ENCODE peak calls at places on chromosomes 11 and 22, in eight cellular contexts. X is colonic mucosa, Y is thoracic aorta, M is esophagus muscularis mucosa, Z is endodermal cell, R is cardiac fibroblast, V is neural progenitor cell, E is bronchial epithelial cell. A is an unnamed sample.

GRCh38 chr22:44664149-44664548 is 37.9 kb upstream of the PRR5 start:
- DNase-seq in X (peak), V (no peak), E (no peak), R (no peak), Z (no peak), Y (no peak), M (peak), A (no peak)

GRCh38 chr11:9565822-9566560 is 7.5 kb upstream of the WEE1 start:
- DNase-seq in M (peak), V (peak), Y (peak), Z (peak), E (peak), R (peak), X (peak), A (peak)

GRCh38 chr11:130858215-130858614 is 58.1 kb downstream of the SNX19 start:
- DNase-seq in M (no peak), X (no peak), E (peak), V (no peak), Z (no peak), Y (no peak), R (peak), A (no peak)

GRCh38 chr11:117700551-117700950 is 96.5 kb downstream of the DSCAML1 start:
- DNase-seq in Z (no peak), Y (no peak), V (no peak), E (no peak), R (no peak), X (no peak), M (no peak), A (no peak)

GRCh38 chr11:8047382-8047781 is 33.6 kb upstream of the TUB start:
- DNase-seq in X (no peak), R (no peak), M (no peak), V (no peak), Y (no peak), E (no peak), Z (no peak), A (no peak)

GRCh38 chr11:27120211-27120610 is 79.6 kb downstream of the BBOX1 start:
- DNase-seq in Y (no peak), V (no peak), M (no peak), E (peak), X (no peak), Z (no peak), R (peak), A (no peak)

GRCh38 chr11:77113382-77114088 is 10.9 kb downstream of the OMP start:
- DNase-seq in V (peak), X (no peak), M (no peak), R (peak), Y (no peak), Z (peak), E (peak), A (no peak)

GRCh38 chr11:8989411-8989810 is 14.4 kb downstream of the NRIP3 start:
- DNase-seq in E (peak), Y (no peak), V (no peak), M (no peak), X (no peak), R (peak), Z (no peak), A (no peak)

GRCh38 chr11:34840736-34841386 is 75.3 kb downstream of the APIP start:
- DNase-seq in V (peak), E (peak), X (peak), M (peak), Y (no peak), R (peak), Z (peak), A (peak)

GRCh38 chr11:45737056-45737455 is 67.9 kb upstream of the SLC35C1 start:
- DNase-seq in M (no peak), E (peak), V (no peak), Z (no peak), X (no peak), Y (no peak), R (peak), A (no peak)

GRCh38 chr22:49272546-49273125 is 555.0 kb downstream of the BRD1 start:
- DNase-seq in E (no peak), M (no peak), Z (peak), V (no peak), R (no peak), Y (no peak), X (no peak), A (no peak)

GRCh38 chr11:63535734-63536133 is 874 bp upstream of the PLAAT4 start:
- DNase-seq in Y (no peak), E (no peak), R (peak), V (no peak), X (no peak), Z (no peak), M (no peak), A (no peak)

GRCh38 chr11:45890886-45891550 is 5.6 kb downstream of the MAPK8IP1 start:
- DNase-seq in Z (no peak), M (no peak), V (no peak), Y (no peak), X (no peak), E (no peak), R (no peak), A (no peak)

GRCh38 chr11:120209750-120210650 is 832 bp upstream of the OAF start:
- DNase-seq in X (no peak), Y (no peak), M (no peak), E (no peak), Z (no peak), V (peak), R (no peak), A (no peak)

GRCh38 chr11:70098936-70099335 is 20.8 kb downstream of the ANO1 start:
- DNase-seq in Z (no peak), R (no peak), V (no peak), M (no peak), Y (no peak), E (no peak), X (no peak), A (no peak)

GRCh38 chr11:122036022-122036421 is 80.0 kb downstream of the BLID start:
- DNase-seq in R (peak), M (no peak), V (no peak), E (no peak), Y (no peak), Z (no peak), X (no peak), A (no peak)

GRCh38 chr11:131868769-131869482 is 498.5 kb downstream of the NTM start:
- DNase-seq in X (no peak), V (no peak), E (no peak), Z (no peak), M (no peak), Y (no peak), R (no peak), A (no peak)

GRCh38 chr11:32949739-32950138 is 57.1 kb downstream of the QSER1 start:
- DNase-seq in Y (no peak), Z (no peak), R (no peak), M (no peak), X (no peak), V (no peak), E (no peak), A (no peak)

GRCh38 chr11:12177739-12178338 is 67.4 kb downstream of the MICAL2 start:
- DNase-seq in E (no peak), X (no peak), V (no peak), Z (no peak), R (peak), M (no peak), Y (no peak), A (no peak)

GRCh38 chr11:5123802-5124521 is 14.2 kb downstream of the OR52A5 start:
- DNase-seq in V (peak), E (peak), X (peak), M (no peak), Y (no peak), R (peak), Z (peak), A (peak)

GRCh38 chr11:72352859-72353551 is 81.3 kb downstream of the CLPB start:
- DNase-seq in Y (no peak), R (peak), X (no peak), E (peak), M (no peak), Z (peak), V (peak), A (peak)

GRCh38 chr11:72251614-72252013 is 7.6 kb upstream of the PHOX2A start:
- DNase-seq in Y (no peak), E (no peak), V (no peak), R (no peak), Z (no peak), M (no peak), X (no peak), A (no peak)

GRCh38 chr11:128587415-128587814 is at the start of gene ETS1:
- DNase-seq in Z (peak), Y (no peak), X (no peak), M (no peak), R (peak), V (peak), E (peak), A (no peak)
- H3K4me3 ChIP-seq in Z (peak), Y (peak), X (no peak), M (peak), R (peak), V (peak), E (peak), A (no peak)

DNA sequence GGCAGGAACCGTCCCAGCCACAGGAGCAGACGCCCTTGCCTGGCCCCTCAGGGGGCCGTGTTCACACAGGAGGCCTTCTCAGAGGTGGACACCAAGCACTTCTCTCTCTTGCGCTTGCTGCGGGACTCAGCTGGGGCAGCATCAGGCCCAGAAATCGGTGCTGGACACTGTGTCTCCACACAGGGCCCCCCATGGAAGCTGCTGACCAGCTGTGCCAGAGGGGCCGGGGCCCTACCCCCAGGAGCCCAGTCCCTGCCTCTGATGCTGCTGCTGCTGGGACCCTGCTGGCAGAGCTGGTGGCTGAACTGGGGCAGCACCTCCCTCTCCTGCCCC is 4.0 kb downstream of the PLXNB2 start:
- DNase-seq in X (no peak), V (no peak), M (no peak), R (no peak), Y (no peak), Z (no peak), E (no peak), A (no peak)
- TF ChIP-seq CTCF in X (no peak), V (no peak), M (no peak), R (no peak), Y (no peak), Z (no peak), E (no peak), A (no peak)

GRCh38 chr11:128891410-128891861 is 280 bp downstream of the KCNJ5 start:
- DNase-seq in M (no peak), Y (no peak), R (no peak), X (no peak), E (no peak), V (no peak), Z (peak), A (no peak)
- H3K4me3 ChIP-seq in M (peak), Y (peak), R (no peak), X (no peak), E (peak), V (peak), Z (peak), A (no peak)

GRCh38 chr22:20227363-20227762 is 40.8 kb downstream of the RTN4R start:
- DNase-seq in R (no peak), X (no peak), E (no peak), Y (no peak), M (no peak), Z (no peak), V (no peak), A (no peak)

GRCh38 chr22:20230777-20231420 is 37.2 kb downstream of the RTN4R start:
- DNase-seq in Z (no peak), E (no peak), M (no peak), X (no peak), V (no peak), Y (no peak), R (no peak), A (no peak)

GRCh38 chr22:20229916-20230775 is 38.0 kb downstream of the RTN4R start:
- DNase-seq in M (no peak), V (no peak), Z (no peak), Y (peak), X (no peak), R (no peak), E (no peak), A (no peak)

GRCh38 chr22:20228055-20228938 is 39.8 kb downstream of the RTN4R start:
- DNase-seq in X (no peak), Z (no peak), Y (no peak), V (no peak), M (no peak), E (no peak), R (no peak), A (no peak)

DNA sequence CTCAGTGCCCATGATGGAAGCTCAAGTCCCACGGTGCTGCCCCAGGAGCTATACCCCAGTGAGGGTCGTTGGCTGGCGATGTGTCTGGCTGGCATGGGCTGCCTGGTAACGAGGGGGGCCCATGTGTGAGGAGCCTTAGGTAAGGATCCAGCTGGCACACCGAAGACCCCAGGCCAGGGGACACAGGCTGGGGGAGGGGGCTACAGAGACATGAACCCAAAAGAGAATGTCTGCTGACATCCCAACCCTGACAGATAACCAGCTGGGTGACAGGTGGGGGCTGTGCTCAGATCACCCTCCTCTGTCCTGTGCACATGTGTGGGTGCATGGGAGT is 39.2 kb downstream of the RTN4R start:
- DNase-seq in Y (no peak), Z (no peak), E (no peak), R (no peak), M (no peak), V (no peak), X (no peak), A (no peak)
- TF ChIP-seq CTCF in Y (no peak), Z (no peak), E (no peak), R (no peak), M (no peak), V (no peak), X (no peak), A (no peak)

GRCh38 chr22:35622132-35622913 is 5.2 kb upstream of the MB start:
- DNase-seq in Z (peak), V (peak), Y (no peak), R (no peak), X (peak), E (no peak), M (no peak), A (no peak)
- H3K4me3 ChIP-seq in Z (no peak), V (no peak), Y (no peak), R (no peak), X (no peak), E (no peak), M (no peak), A (no peak)

DNA sequence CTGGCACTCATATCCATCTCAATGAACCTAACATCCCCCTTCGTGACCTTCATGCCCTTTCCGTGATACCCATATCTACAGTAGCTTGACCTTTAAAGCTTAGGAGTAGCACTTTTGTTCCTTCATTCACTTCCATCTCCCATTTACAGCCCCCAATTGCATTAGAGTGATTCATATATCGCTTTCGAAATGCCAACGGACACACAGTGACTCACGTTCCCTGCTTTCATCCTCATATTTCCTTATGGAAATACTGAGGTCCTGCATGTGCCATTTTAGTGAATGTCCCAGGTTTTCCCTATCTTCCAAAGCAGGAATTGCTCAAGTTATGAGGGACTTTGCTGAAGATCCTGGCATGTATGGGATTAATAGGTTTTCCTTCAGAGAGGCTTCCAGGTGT is 44.3 kb upstream of the CEP126 start:
- DNase-seq in Y (no peak), V (no peak), R (peak), Z (no peak), E (peak), M (no peak), X (no peak), A (no peak)
- TF ChIP-seq CTCF in Y (no peak), V (no peak), R (no peak), Z (no peak), E (no peak), M (no peak), X (no peak), A (no peak)

DNA sequence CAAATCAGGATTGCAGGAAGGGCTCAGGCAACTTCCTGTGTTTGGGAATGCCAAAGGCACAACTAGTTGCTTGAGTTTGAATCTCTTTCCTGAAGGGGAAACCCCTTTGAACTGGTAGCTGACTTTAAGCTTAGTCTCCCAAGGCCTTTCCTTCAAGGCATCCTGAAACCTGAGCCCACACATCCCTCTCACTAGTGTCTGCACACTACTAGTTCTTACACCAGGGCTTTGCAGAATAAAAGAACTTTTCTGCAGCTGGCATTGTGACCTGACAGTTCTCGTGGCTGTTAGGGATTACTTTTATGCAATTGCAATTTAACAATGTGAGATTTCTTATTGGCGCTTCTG is 95.4 kb downstream of the EXT2 start:
- DNase-seq in M (no peak), X (no peak), Y (no peak), V (peak), E (peak), R (no peak), Z (no peak), A (no peak)
- H3K4me3 ChIP-seq in M (no peak), X (no peak), Y (no peak), V (no peak), E (no peak), R (no peak), Z (no peak), A (no peak)

GRCh38 chr11:75735181-75735845 is 17.7 kb downstream of the MOGAT2 start:
- DNase-seq in R (no peak), Y (no peak), V (no peak), Z (peak), M (no peak), X (no peak), E (no peak), A (no peak)
- TF ChIP-seq CTCF in R (no peak), Y (no peak), V (no peak), Z (no peak), M (no peak), X (no peak), E (no peak), A (no peak)